ENCODE peak calls at places on chromosomes 7 and 10, in ten cellular contexts. One of them, this sample, is unnamed.
A peak's percentile ranks its signal among the peaks of the same experiment; 100 is the strongest.

GRCh38 chr10:126969310-126969709 is 64.1 kb downstream of the DOCK1 start:
- DNase-seq in LoVo: peak; percentile 3
- DNase-seq in germinal center: no peak
- DNase-seq in tibial artery: no peak
- DNase-seq in A673: peak; percentile 30
- DNase-seq in HFFc6: no peak
- DNase-seq in HEK293T: peak; percentile 23
- DNase-seq in NCI-H1105: no peak
- DNase-seq in effector CD4-positive, alpha-beta T cell: no peak
- DNase-seq in M059J: peak; percentile 54
- DNase-seq in this sample: no peak

GRCh38 chr7:158317238-158318205 is 270.1 kb downstream of the PTPRN2 start:
- DNase-seq in germinal center: no peak
- DNase-seq in effector CD4-positive, alpha-beta T cell: no peak
- DNase-seq in HFFc6: no peak
- DNase-seq in M059J: no peak
- DNase-seq in tibial artery: no peak
- DNase-seq in NCI-H1105: no peak
- DNase-seq in LoVo: no peak
- DNase-seq in HEK293T: no peak
- DNase-seq in A673: no peak
- DNase-seq in this sample: no peak

GRCh38 chr7:101436857-101437576 is 74.3 kb downstream of the COL26A1 start:
- DNase-seq in tibial artery: no peak
- DNase-seq in A673: peak; percentile 37
- DNase-seq in LoVo: no peak
- DNase-seq in HEK293T: peak; percentile 78
- DNase-seq in M059J: no peak
- DNase-seq in NCI-H1105: no peak
- DNase-seq in germinal center: no peak
- DNase-seq in effector CD4-positive, alpha-beta T cell: no peak
- DNase-seq in HFFc6: no peak
- DNase-seq in this sample: no peak

GRCh38 chr10:122331100-122331499 is 43.4 kb upstream of the PLEKHA1 start:
- DNase-seq in M059J: no peak
- DNase-seq in HEK293T: no peak
- DNase-seq in NCI-H1105: no peak
- DNase-seq in effector CD4-positive, alpha-beta T cell: no peak
- DNase-seq in tibial artery: no peak
- DNase-seq in germinal center: no peak
- DNase-seq in A673: no peak
- DNase-seq in HFFc6: no peak
- DNase-seq in LoVo: no peak
- DNase-seq in this sample: no peak

GRCh38 chr10:63770523-63770922 is 249.3 kb downstream of the REEP3 start:
- DNase-seq in germinal center: no peak
- DNase-seq in HEK293T: no peak
- DNase-seq in LoVo: no peak
- DNase-seq in NCI-H1105: no peak
- DNase-seq in effector CD4-positive, alpha-beta T cell: no peak
- DNase-seq in HFFc6: no peak
- DNase-seq in M059J: no peak
- DNase-seq in A673: no peak
- DNase-seq in tibial artery: no peak
- DNase-seq in this sample: no peak

GRCh38 chr10:111146025-111146640 is 69.3 kb downstream of the ADRA2A start:
- DNase-seq in NCI-H1105: no peak
- DNase-seq in LoVo: no peak
- DNase-seq in germinal center: no peak
- DNase-seq in A673: no peak
- DNase-seq in effector CD4-positive, alpha-beta T cell: no peak
- DNase-seq in tibial artery: no peak
- DNase-seq in M059J: no peak
- DNase-seq in HFFc6: no peak
- DNase-seq in HEK293T: no peak
- DNase-seq in this sample: no peak

GRCh38 chr10:22651276-22651980 is 63.0 kb downstream of the PIP4K2A start:
- DNase-seq in LoVo: no peak
- DNase-seq in HFFc6: no peak
- DNase-seq in HEK293T: no peak
- DNase-seq in tibial artery: no peak
- DNase-seq in germinal center: no peak
- DNase-seq in NCI-H1105: no peak
- DNase-seq in effector CD4-positive, alpha-beta T cell: no peak
- DNase-seq in A673: no peak
- DNase-seq in M059J: no peak
- DNase-seq in this sample: no peak

GRCh38 chr7:83931968-83932367 is 262.6 kb downstream of the SEMA3A start:
- DNase-seq in germinal center: no peak
- DNase-seq in effector CD4-positive, alpha-beta T cell: no peak
- DNase-seq in HFFc6: no peak
- DNase-seq in NCI-H1105: no peak
- DNase-seq in M059J: no peak
- DNase-seq in LoVo: no peak
- DNase-seq in A673: no peak
- DNase-seq in HEK293T: no peak
- DNase-seq in tibial artery: no peak
- DNase-seq in this sample: no peak

GRCh38 chr7:101547022-101547915 is 81.8 kb downstream of the MYL10 start:
- DNase-seq in tibial artery: peak; percentile 53
- DNase-seq in A673: no peak
- DNase-seq in NCI-H1105: no peak
- DNase-seq in germinal center: no peak
- DNase-seq in M059J: no peak
- DNase-seq in HEK293T: no peak
- DNase-seq in effector CD4-positive, alpha-beta T cell: no peak
- DNase-seq in HFFc6: no peak
- DNase-seq in LoVo: no peak
- DNase-seq in this sample: no peak

GRCh38 chr10:21769041-21769440 is 234.5 kb downstream of the DNAJC1 start:
- DNase-seq in HFFc6: no peak
- DNase-seq in M059J: no peak
- DNase-seq in tibial artery: no peak
- DNase-seq in LoVo: no peak
- DNase-seq in HEK293T: no peak
- DNase-seq in NCI-H1105: no peak
- DNase-seq in germinal center: no peak
- DNase-seq in A673: no peak
- DNase-seq in effector CD4-positive, alpha-beta T cell: no peak
- DNase-seq in this sample: no peak

GRCh38 chr7:3960045-3960772 is 659.2 kb downstream of the SDK1 start:
- DNase-seq in tibial artery: no peak
- DNase-seq in effector CD4-positive, alpha-beta T cell: no peak
- DNase-seq in HEK293T: no peak
- DNase-seq in germinal center: no peak
- DNase-seq in HFFc6: no peak
- DNase-seq in A673: no peak
- DNase-seq in LoVo: no peak
- DNase-seq in NCI-H1105: no peak
- DNase-seq in M059J: no peak
- DNase-seq in this sample: no peak

GRCh38 chr10:84548869-84549268 is 220.5 kb downstream of the CCSER2 start:
- DNase-seq in LoVo: no peak
- DNase-seq in tibial artery: no peak
- DNase-seq in germinal center: no peak
- DNase-seq in A673: peak; percentile 42
- DNase-seq in effector CD4-positive, alpha-beta T cell: no peak
- DNase-seq in NCI-H1105: no peak
- DNase-seq in HFFc6: no peak
- DNase-seq in M059J: no peak
- DNase-seq in HEK293T: peak; percentile 37
- DNase-seq in this sample: no peak

GRCh38 chr7:69982197-69982596 is 383.9 kb downstream of the AUTS2 start:
- DNase-seq in LoVo: no peak
- DNase-seq in NCI-H1105: no peak
- DNase-seq in tibial artery: no peak
- DNase-seq in effector CD4-positive, alpha-beta T cell: no peak
- DNase-seq in A673: peak; percentile 64
- DNase-seq in M059J: no peak
- DNase-seq in HFFc6: no peak
- DNase-seq in HEK293T: no peak
- DNase-seq in germinal center: no peak
- DNase-seq in this sample: no peak

GRCh38 chr10:111360260-111360925 is 283.6 kb downstream of the ADRA2A start:
- DNase-seq in A673: peak; percentile 24
- DNase-seq in NCI-H1105: peak; percentile 19
- DNase-seq in M059J: peak; percentile 16
- DNase-seq in LoVo: peak; percentile 23
- DNase-seq in tibial artery: no peak
- DNase-seq in germinal center: no peak
- DNase-seq in HEK293T: peak; percentile 58
- DNase-seq in HFFc6: no peak
- DNase-seq in effector CD4-positive, alpha-beta T cell: no peak
- DNase-seq in this sample: peak; percentile 12

GRCh38 chr7:100372694-100373093 is 593 bp upstream of the PILRA start:
- DNase-seq in effector CD4-positive, alpha-beta T cell: no peak
- DNase-seq in NCI-H1105: no peak
- DNase-seq in M059J: no peak
- DNase-seq in tibial artery: no peak
- DNase-seq in A673: no peak
- DNase-seq in HFFc6: no peak
- DNase-seq in HEK293T: no peak
- DNase-seq in germinal center: no peak
- DNase-seq in LoVo: no peak
- DNase-seq in this sample: no peak

GRCh38 chr10:19925064-19925463 is 108.8 kb downstream of the PLXDC2 start:
- DNase-seq in A673: no peak
- DNase-seq in effector CD4-positive, alpha-beta T cell: no peak
- DNase-seq in NCI-H1105: no peak
- DNase-seq in tibial artery: no peak
- DNase-seq in HFFc6: no peak
- DNase-seq in germinal center: no peak
- DNase-seq in LoVo: no peak
- DNase-seq in HEK293T: no peak
- DNase-seq in M059J: no peak
- DNase-seq in this sample: no peak

GRCh38 chr7:94059747-94060146 is 55.6 kb upstream of the BET1 start:
- DNase-seq in effector CD4-positive, alpha-beta T cell: no peak
- DNase-seq in HEK293T: no peak
- DNase-seq in M059J: peak; percentile 27
- DNase-seq in tibial artery: no peak
- DNase-seq in HFFc6: no peak
- DNase-seq in germinal center: no peak
- DNase-seq in LoVo: no peak
- DNase-seq in NCI-H1105: no peak
- DNase-seq in A673: no peak
- DNase-seq in this sample: no peak

GRCh38 chr7:138105216-138105615 is 29.0 kb downstream of the AKR1D1 start:
- DNase-seq in effector CD4-positive, alpha-beta T cell: no peak
- DNase-seq in HFFc6: no peak
- DNase-seq in tibial artery: no peak
- DNase-seq in germinal center: no peak
- DNase-seq in M059J: peak; percentile 13
- DNase-seq in NCI-H1105: no peak
- DNase-seq in LoVo: no peak
- DNase-seq in HEK293T: no peak
- DNase-seq in A673: no peak
- DNase-seq in this sample: no peak

GRCh38 chr10:97207131-97207530 is 21.4 kb upstream of the SLIT1 start:
- DNase-seq in germinal center: no peak
- DNase-seq in HEK293T: no peak
- DNase-seq in tibial artery: no peak
- DNase-seq in A673: no peak
- DNase-seq in effector CD4-positive, alpha-beta T cell: no peak
- DNase-seq in NCI-H1105: no peak
- DNase-seq in LoVo: no peak
- DNase-seq in HFFc6: no peak
- DNase-seq in M059J: no peak
- DNase-seq in this sample: no peak

GRCh38 chr7:19692111-19692828 is 16.6 kb downstream of the POLR1F start:
- DNase-seq in M059J: no peak
- DNase-seq in HEK293T: no peak
- DNase-seq in HFFc6: no peak
- DNase-seq in NCI-H1105: no peak
- DNase-seq in LoVo: no peak
- DNase-seq in effector CD4-positive, alpha-beta T cell: no peak
- DNase-seq in A673: no peak
- DNase-seq in tibial artery: no peak
- DNase-seq in germinal center: no peak
- DNase-seq in this sample: no peak

GRCh38 chr7:82154728-82155127 is 288.8 kb downstream of the CACNA2D1 start:
- DNase-seq in germinal center: no peak
- DNase-seq in tibial artery: no peak
- DNase-seq in NCI-H1105: no peak
- DNase-seq in A673: no peak
- DNase-seq in M059J: no peak
- DNase-seq in HFFc6: no peak
- DNase-seq in LoVo: no peak
- DNase-seq in effector CD4-positive, alpha-beta T cell: no peak
- DNase-seq in HEK293T: no peak
- DNase-seq in this sample: no peak

GRCh38 chr7:115054478-115055122 is 132.7 kb downstream of the MDFIC start:
- DNase-seq in LoVo: no peak
- DNase-seq in tibial artery: no peak
- DNase-seq in NCI-H1105: no peak
- DNase-seq in HFFc6: no peak
- DNase-seq in M059J: no peak
- DNase-seq in germinal center: no peak
- DNase-seq in HEK293T: no peak
- DNase-seq in A673: no peak
- DNase-seq in effector CD4-positive, alpha-beta T cell: no peak
- DNase-seq in this sample: no peak

GRCh38 chr10:105502076-105502475 is 861.0 kb downstream of the SORCS3 start:
- DNase-seq in M059J: no peak
- DNase-seq in NCI-H1105: no peak
- DNase-seq in LoVo: no peak
- DNase-seq in HEK293T: no peak
- DNase-seq in tibial artery: no peak
- DNase-seq in effector CD4-positive, alpha-beta T cell: no peak
- DNase-seq in germinal center: no peak
- DNase-seq in HFFc6: no peak
- DNase-seq in A673: no peak
- DNase-seq in this sample: no peak

GRCh38 chr10:91349381-91349780 is 60.8 kb upstream of the HECTD2 start:
- DNase-seq in HFFc6: peak; percentile 96
- DNase-seq in effector CD4-positive, alpha-beta T cell: no peak
- DNase-seq in germinal center: no peak
- DNase-seq in HEK293T: no peak
- DNase-seq in M059J: peak; percentile 87
- DNase-seq in NCI-H1105: no peak
- DNase-seq in A673: peak; percentile 45
- DNase-seq in LoVo: no peak
- DNase-seq in tibial artery: peak; percentile 89
- DNase-seq in this sample: no peak

This sample was measured in SHP77.